ENCODE peak calls at places on chromosome 20, in ten cellular contexts. P, Q, L, F, C, U, Z, R, D and A are unnamed samples.

GRCh38 chr20:4435210-4435609 is 286.5 kb upstream of the PRND start:
- DNase-seq in P (no peak), Q (no peak), L (no peak), F (no peak), C (no peak), U (peak; percentile 25), Z (no peak), R (no peak), D (no peak), A (no peak)

GRCh38 chr20:40192083-40192482 is 497.0 kb downstream of the MAFB start:
- DNase-seq in P (no peak), Q (no peak), L (no peak), F (no peak), C (no peak), U (no peak), Z (no peak), R (no peak), D (no peak), A (no peak)

GRCh38 chr20:62587757-62588402 is 54.4 kb upstream of the SLCO4A1 start:
- DNase-seq in P (peak; percentile 56), Q (no peak), L (no peak), F (no peak), C (peak; percentile 18), U (peak; percentile 40), Z (no peak), R (no peak), D (no peak), A (no peak)

GRCh38 chr20:32231847-32232246 is 24.2 kb downstream of the POFUT1 start:
- DNase-seq in P (no peak), Q (no peak), L (no peak), F (no peak), C (no peak), U (no peak), Z (no peak), R (no peak), D (no peak), A (peak; percentile 7)

GRCh38 chr20:51529027-51529749 is 13.3 kb downstream of the NFATC2 start:
- DNase-seq in P (no peak), Q (no peak), L (no peak), F (no peak), C (peak; percentile 63), U (peak; percentile 56), Z (no peak), R (no peak), D (no peak), A (no peak)

GRCh38 chr20:44527716-44528199 is 5.9 kb upstream of the SERINC3 start:
- DNase-seq in P (no peak), Q (no peak), L (no peak), F (no peak), C (no peak), U (no peak), Z (no peak), R (no peak), D (peak; percentile 15), A (no peak)

GRCh38 chr20:37295595-37295994 is 6.1 kb downstream of the MANBAL start:
- DNase-seq in P (peak; percentile 97), Q (no peak), L (no peak), F (no peak), C (no peak), U (peak; percentile 49), Z (no peak), R (no peak), D (no peak), A (no peak)

GRCh38 chr20:23692725-23693124 is 3.9 kb upstream of the CST4 start:
- DNase-seq in P (no peak), Q (no peak), L (no peak), F (no peak), C (no peak), U (no peak), Z (no peak), R (no peak), D (no peak), A (no peak)

GRCh38 chr20:61654726-61655125 is 402.7 kb downstream of the CDH4 start:
- DNase-seq in P (no peak), Q (no peak), L (no peak), F (no peak), C (no peak), U (no peak), Z (no peak), R (no peak), D (no peak), A (no peak)

DNA sequence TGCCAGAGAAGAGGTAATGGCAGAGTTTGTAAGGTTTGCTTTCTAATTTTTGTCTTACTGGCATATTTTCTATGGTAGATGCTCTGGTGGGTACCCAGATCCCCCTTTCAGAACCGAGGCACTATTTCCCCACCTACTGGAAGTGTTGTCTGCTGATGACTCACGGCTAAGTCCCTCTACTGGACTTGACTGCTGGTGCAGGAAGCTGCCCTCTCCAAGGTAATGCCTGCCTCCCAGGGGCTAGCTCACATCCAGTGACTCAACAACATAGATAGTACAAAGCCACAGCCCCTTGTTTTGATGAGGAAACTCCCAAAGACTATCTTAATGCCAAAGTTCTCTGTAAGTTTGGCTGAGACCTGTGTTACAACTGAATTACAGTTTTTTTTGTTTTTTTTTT is 285.4 kb upstream of the FLRT3 start:
- DNase-seq in P (peak; percentile 67), Q (no peak), L (no peak), F (peak; percentile 32), C (peak; percentile 5), U (peak; percentile 42), Z (no peak), R (no peak), D (no peak), A (no peak)
- TF ChIP-seq CTCF in P (no peak), Q (no peak), L (no peak), F (no peak), C (no peak), U (peak; percentile 13), Z (no peak), R (no peak), D (no peak), A (no peak)

GRCh38 chr20:21703740-21704407 is 1.6 kb upstream of the PAX1 start:
- DNase-seq in P (no peak), Q (no peak), L (no peak), F (no peak), C (no peak), U (no peak), Z (no peak), R (no peak), D (no peak), A (no peak)

GRCh38 chr20:21702001-21702400 is 3.5 kb upstream of the PAX1 start:
- DNase-seq in P (no peak), Q (no peak), L (no peak), F (no peak), C (no peak), U (no peak), Z (no peak), R (no peak), D (no peak), A (no peak)

GRCh38 chr20:21701171-21701876 is 4.1 kb upstream of the PAX1 start:
- DNase-seq in P (no peak), Q (no peak), L (no peak), F (no peak), C (no peak), U (no peak), Z (no peak), R (no peak), D (no peak), A (no peak)

GRCh38 chr20:21704408-21705385 is 767 bp upstream of the PAX1 start:
- DNase-seq in P (no peak), Q (no peak), L (no peak), F (no peak), C (no peak), U (no peak), Z (no peak), R (no peak), D (no peak), A (no peak)

GRCh38 chr20:21702553-21703467 is 2.7 kb upstream of the PAX1 start:
- DNase-seq in P (peak; percentile 15), Q (peak; percentile 98), L (no peak), F (no peak), C (peak; percentile 43), U (peak; percentile 0), Z (peak; percentile 54), R (peak; percentile 43), D (peak; percentile 32), A (no peak)
- TF ChIP-seq CTCF in P (peak; percentile 45), Q (peak; percentile 83), L (peak; percentile 60), F (peak; percentile 14), C (peak; percentile 54), U (peak; percentile 22), Z (peak; percentile 26), R (peak; percentile 34), D (peak; percentile 54), A (peak; percentile 72)

GRCh38 chr20:22682381-22682780 is 98.0 kb upstream of the FOXA2 start:
- DNase-seq in P (no peak), Q (no peak), L (no peak), F (no peak), C (no peak), U (no peak), Z (no peak), R (no peak), D (no peak), A (no peak)

GRCh38 chr20:22686097-22686496 is 101.7 kb upstream of the FOXA2 start:
- DNase-seq in P (peak; percentile 64), Q (peak; percentile 67), L (no peak), F (peak; percentile 61), C (peak; percentile 73), U (peak; percentile 35), Z (peak; percentile 31), R (peak; percentile 46), D (peak; percentile 20), A (no peak)

GRCh38 chr20:22687676-22688360 is 103.4 kb upstream of the FOXA2 start:
- DNase-seq in P (no peak), Q (no peak), L (no peak), F (no peak), C (no peak), U (no peak), Z (no peak), R (no peak), D (no peak), A (no peak)

GRCh38 chr20:22684072-22684762 is 99.8 kb upstream of the FOXA2 start:
- DNase-seq in P (peak; percentile 77), Q (peak; percentile 76), L (no peak), F (peak; percentile 78), C (peak; percentile 84), U (peak; percentile 36), Z (peak; percentile 82), R (peak; percentile 66), D (peak; percentile 52), A (no peak)

DNA sequence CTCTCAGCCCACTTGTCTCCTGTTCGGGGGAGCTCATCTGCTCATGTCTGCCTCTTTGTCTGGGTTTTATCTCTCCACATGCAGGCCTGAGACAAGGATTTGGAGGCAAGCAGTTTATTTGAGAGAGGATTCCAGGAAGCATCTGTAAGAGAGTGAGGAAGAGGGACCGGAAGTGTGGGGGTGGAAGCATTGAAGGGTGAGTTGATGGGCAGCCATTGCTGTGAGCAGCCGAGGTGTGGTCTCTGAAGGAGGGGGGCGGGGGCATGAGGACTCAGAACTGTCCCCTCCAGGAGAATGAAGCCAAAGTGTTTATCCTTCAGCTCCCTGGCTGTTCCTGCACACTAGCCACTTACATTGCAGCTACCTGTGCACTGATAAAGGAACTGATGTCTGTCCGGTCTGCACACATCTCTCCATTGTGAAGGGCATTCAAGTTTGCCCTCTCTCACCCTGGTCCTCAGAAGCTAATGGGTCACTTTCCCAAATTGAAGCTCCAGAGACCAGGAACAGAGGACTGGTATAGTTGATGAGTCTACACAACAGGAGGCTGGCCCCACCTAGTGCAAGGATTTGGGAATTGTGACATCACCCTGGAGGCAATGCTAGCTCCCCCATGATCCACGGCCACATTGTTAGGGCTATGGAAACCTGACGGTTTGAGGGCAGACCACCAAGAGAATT is 100.5 kb upstream of the FOXA2 start:
- DNase-seq in P (peak; percentile 24), Q (no peak), L (no peak), F (no peak), C (peak; percentile 8), U (no peak), Z (no peak), R (no peak), D (no peak), A (no peak)
- TF ChIP-seq CTCF in P (peak; percentile 15), Q (no peak), L (no peak), F (no peak), C (no peak), U (no peak), Z (no peak), R (no peak), D (no peak), A (no peak)

GRCh38 chr20:46324960-46325703 is 16.8 kb upstream of the CDH22 start:
- DNase-seq in P (peak; percentile 48), Q (no peak), L (no peak), F (peak; percentile 37), C (peak; percentile 54), U (no peak), Z (peak; percentile 38), R (no peak), D (peak; percentile 68), A (no peak)
- TF ChIP-seq CTCF in P (no peak), Q (peak; percentile 41), L (no peak), F (no peak), C (peak; percentile 54), U (peak; percentile 51), Z (no peak), R (peak; percentile 20), D (peak; percentile 50), A (peak; percentile 64)